ENCODE peak calls at places on chromosomes 5 and 9, in six cellular contexts. V is esophagus squamous epithelium, Q is body of pancreas, A is gastrocnemius medialis, E is heart left ventricle, I is uterus. O is an unnamed sample.

GRCh38 chr5:181261320-181262085 is 560 bp upstream of the TRIM52 start:
- DNase-seq in A (peak), Q (peak), I (peak), E (peak), V (no peak), O (peak)

GRCh38 chr9:72675586-72675985 is 154.2 kb downstream of the TMC1 start:
- DNase-seq in I (no peak), E (no peak), Q (no peak), V (no peak), A (no peak), O (no peak)

GRCh38 chr9:12759767-12760166 is 15.1 kb upstream of the LURAP1L start:
- DNase-seq in A (no peak), V (no peak), I (no peak), E (no peak), Q (no peak), O (no peak)

GRCh38 chr9:130309689-130310455 is 44.3 kb downstream of the HMCN2 start:
- DNase-seq in A (no peak), E (no peak), V (no peak), Q (no peak), I (no peak), O (no peak)

GRCh38 chr5:128844354-128844923 is 120.8 kb upstream of the SLC27A6 start:
- DNase-seq in I (no peak), Q (no peak), V (no peak), E (no peak), A (no peak), O (no peak)

GRCh38 chr9:94611638-94612068 is 18.0 kb upstream of the FBP2 start:
- DNase-seq in V (no peak), E (no peak), Q (no peak), I (no peak), A (no peak), O (no peak)

GRCh38 chr5:73826761-73827450 is 200.9 kb downstream of the ARHGEF28 start:
- DNase-seq in E (no peak), V (no peak), Q (no peak), I (peak), A (no peak), O (peak)

GRCh38 chr5:170557314-170557713 is 53.5 kb downstream of the KCNIP1 start:
- DNase-seq in I (no peak), E (no peak), Q (no peak), V (no peak), A (no peak), O (no peak)

GRCh38 chr9:113511856-113512761 is 48.6 kb downstream of the RGS3 start:
- DNase-seq in E (no peak), V (no peak), Q (no peak), I (no peak), A (no peak), O (no peak)

GRCh38 chr9:8660383-8660782 is 860.8 kb upstream of the DMAC1 start:
- DNase-seq in E (peak), I (peak), V (no peak), A (peak), Q (peak), O (no peak)

GRCh38 chr5:132458226-132458560 is 32.4 kb downstream of the IRF1 start:
- DNase-seq in I (no peak), E (no peak), V (no peak), A (no peak), Q (no peak), O (no peak)

GRCh38 chr5:132457371-132458225 is 33.0 kb downstream of the IRF1 start:
- DNase-seq in V (no peak), Q (no peak), A (peak), E (no peak), I (peak), O (no peak)

GRCh38 chr5:132458651-132459030 is 31.9 kb downstream of the IRF1 start:
- DNase-seq in Q (no peak), V (no peak), E (no peak), I (no peak), A (no peak), O (no peak)

GRCh38 chr5:132455614-132456115 is 34.9 kb downstream of the IRF1 start:
- DNase-seq in E (no peak), A (no peak), Q (no peak), V (no peak), I (peak), O (no peak)

DNA sequence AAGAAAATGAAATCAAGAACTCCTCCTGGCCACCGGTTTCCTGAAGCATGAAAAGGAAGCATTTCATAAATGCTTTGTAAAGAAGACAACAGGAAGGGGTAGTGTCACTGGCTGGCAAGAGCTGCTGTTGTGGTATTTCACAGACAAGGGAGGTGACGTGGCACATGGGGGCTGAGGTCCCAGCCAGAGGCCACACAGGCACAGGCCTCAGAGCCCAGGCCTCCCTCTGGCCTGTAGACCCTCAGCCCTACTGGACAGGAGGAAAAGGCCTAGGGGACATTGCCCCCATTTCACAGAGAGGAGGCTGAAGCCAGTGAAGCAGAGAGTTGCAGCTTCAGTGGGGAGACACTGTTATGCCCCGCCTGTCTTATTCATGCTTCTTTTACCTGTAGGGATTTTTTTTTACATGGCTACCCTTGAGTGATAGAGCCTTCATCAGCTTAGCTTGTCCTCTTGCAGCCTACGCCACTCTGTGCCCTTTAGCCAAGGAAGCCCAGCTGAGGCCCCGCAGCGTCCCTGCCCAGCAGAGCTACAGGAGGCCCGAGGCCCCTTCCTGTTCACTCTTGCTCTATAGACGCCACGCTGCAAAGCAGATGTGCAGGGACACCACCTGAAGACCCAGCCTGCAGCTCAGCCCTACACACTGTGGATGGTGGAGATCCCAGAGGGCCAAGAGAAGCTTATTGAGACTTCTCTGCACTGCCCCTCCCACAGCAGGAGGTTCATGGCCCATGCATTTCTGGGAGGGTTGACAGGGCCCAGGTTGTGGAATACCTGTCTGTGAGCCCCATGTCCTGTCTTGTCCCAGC is 33.8 kb downstream of the IRF1 start:
- DNase-seq in V (no peak), Q (no peak), E (peak), A (peak), I (peak), O (peak)
- H3K4me3 ChIP-seq in V (no peak), Q (no peak), E (no peak), A (no peak), I (no peak), O (no peak)

GRCh38 chr5:65101706-65102105 is 333.0 kb downstream of the CWC27 start:
- DNase-seq in Q (no peak), I (no peak), E (no peak), A (no peak), V (no peak), O (no peak)

GRCh38 chr5:65102826-65103673 is 334.3 kb downstream of the CWC27 start:
- DNase-seq in E (peak), V (peak), A (no peak), Q (peak), I (peak), O (peak)

GRCh38 chr5:65103674-65104035 is 334.9 kb downstream of the CWC27 start:
- DNase-seq in I (peak), V (no peak), A (no peak), Q (peak), E (no peak), O (no peak)

GRCh38 chr5:65102501-65102825 is 333.7 kb downstream of the CWC27 start:
- DNase-seq in A (no peak), Q (no peak), E (no peak), I (no peak), V (no peak), O (no peak)

DNA sequence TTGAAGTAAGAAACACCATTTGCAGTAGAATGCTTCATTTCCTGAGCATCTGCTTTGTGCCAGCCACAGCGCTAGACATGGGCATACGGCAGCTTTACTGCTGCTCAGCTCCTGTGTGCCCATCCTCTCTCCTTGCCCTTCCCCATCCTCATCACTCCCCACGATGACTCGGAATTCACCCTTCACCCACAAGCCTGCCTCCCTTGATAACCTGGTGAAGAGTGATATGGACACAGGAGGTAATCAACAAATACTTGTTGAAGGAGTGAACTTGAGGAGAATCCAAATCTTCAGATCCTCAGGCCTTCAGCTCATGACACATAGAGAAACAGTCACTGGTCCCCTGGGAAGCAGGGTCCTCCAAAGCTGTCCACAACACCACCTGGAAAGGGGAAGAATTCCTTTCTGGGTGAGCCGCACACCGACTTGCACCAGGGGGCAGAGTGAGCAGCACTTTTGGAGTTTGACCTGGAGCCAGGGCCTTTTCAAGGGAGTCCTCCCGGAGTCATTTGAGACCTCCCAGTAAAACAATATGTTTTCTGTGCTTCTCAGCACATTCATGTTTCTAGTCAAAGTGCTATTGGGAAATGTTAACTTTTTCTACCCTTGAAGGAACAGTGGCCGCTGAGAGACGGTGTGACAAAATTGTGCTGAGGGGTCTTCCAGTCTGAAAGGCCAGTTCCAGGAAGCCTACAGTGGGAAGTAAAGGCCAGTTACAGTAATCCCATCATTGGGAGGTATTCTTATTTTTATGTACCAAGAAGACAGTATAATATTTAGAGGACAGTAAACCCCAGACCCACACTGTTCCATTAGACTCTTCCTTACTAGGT is 332.3 kb downstream of the CWC27 start:
- DNase-seq in E (peak), Q (peak), I (peak), V (no peak), A (peak), O (no peak)
- TF ChIP-seq POLR2A in E (no peak), Q (no peak), I (no peak), V (no peak), A (no peak), O (no peak)

GRCh38 chr5:94326579-94326978 is 291.8 kb downstream of the KIAA0825 start:
- DNase-seq in V (no peak), Q (no peak), E (no peak), A (no peak), I (no peak), O (no peak)
- TF ChIP-seq CTCF in V (no peak), Q (no peak), E (no peak), A (no peak), I (no peak), O (no peak)

GRCh38 chr9:6215562-6215961 is at the start of gene IL33:
- DNase-seq in A (peak), V (no peak), Q (no peak), I (peak), E (no peak), O (no peak)
- H3K4me3 ChIP-seq in A (peak), V (peak), Q (no peak), I (peak), E (peak), O (no peak)

O was measured in lower leg skin.